ENCODE peak calls at places on chromosomes 1 and 21, in eight cellular contexts. Y, Z, V, A, I, B, L and G are unnamed samples.

GRCh38 chr1:37094302-37094701 is 60.0 kb upstream of the GRIK3 start:
- DNase-seq in A (no peak), L (peak; percentile 69), V (no peak), I (no peak), Y (no peak), B (no peak), Z (peak; percentile 78), G (no peak)

GRCh38 chr1:154442006-154442740 is 37.0 kb downstream of the IL6R start:
- DNase-seq in Z (no peak), B (no peak), Y (no peak), A (no peak), V (no peak), I (no peak), L (no peak), G (no peak)

GRCh38 chr1:186424539-186424938 is 36.4 kb downstream of the PDC start:
- DNase-seq in B (no peak), Z (no peak), A (no peak), I (no peak), L (no peak), V (no peak), Y (no peak), G (no peak)

GRCh38 chr1:37035014-37035686 is 835 bp upstream of the GRIK3 start:
- DNase-seq in A (no peak), Y (no peak), L (no peak), V (no peak), Z (no peak), B (no peak), I (no peak), G (no peak)

GRCh38 chr1:230233786-230234185 is 166.7 kb downstream of the GALNT2 start:
- DNase-seq in L (no peak), A (no peak), Y (no peak), V (no peak), I (no peak), Z (no peak), B (no peak), G (no peak)

GRCh38 chr1:108560430-108561144 is 687 bp downstream of the EEIG2 start:
- DNase-seq in A (peak; percentile 22), B (peak; percentile 47), I (peak; percentile 79), V (no peak), Y (peak; percentile 11), L (peak; percentile 81), Z (peak; percentile 89), G (peak; percentile 53)

GRCh38 chr1:36755313-36756230 is 272.9 kb upstream of the CSF3R start:
- DNase-seq in Z (peak; percentile 17), B (no peak), A (no peak), V (no peak), I (no peak), L (no peak), Y (no peak), G (no peak)

GRCh38 chr1:233368106-233368783 is 40.7 kb downstream of the MAP3K21 start:
- DNase-seq in V (no peak), Y (no peak), B (no peak), I (peak; percentile 34), Z (no peak), A (no peak), L (no peak), G (no peak)

GRCh38 chr1:67843746-67844145 is 10.5 kb upstream of the GNG12 start:
- DNase-seq in A (no peak), L (no peak), I (no peak), Y (no peak), V (no peak), Z (no peak), B (no peak), G (no peak)

GRCh38 chr1:216293673-216294072 is 129.6 kb downstream of the USH2A start:
- DNase-seq in B (no peak), A (no peak), Y (peak; percentile 72), Z (no peak), I (no peak), L (no peak), V (peak; percentile 55), G (peak; percentile 25)

GRCh38 chr1:99994496-99994895 is 24.7 kb downstream of the SLC35A3 start:
- DNase-seq in B (no peak), Y (peak; percentile 96), Z (no peak), A (no peak), V (no peak), I (no peak), L (no peak), G (no peak)

GRCh38 chr1:181100924-181101323 is 12.4 kb downstream of the IER5 start:
- DNase-seq in Y (no peak), L (no peak), V (no peak), Z (no peak), B (no peak), I (no peak), A (no peak), G (no peak)

GRCh38 chr1:193471981-193472380 is 285.6 kb upstream of the B3GALT2 start:
- DNase-seq in Y (no peak), V (no peak), L (no peak), Z (no peak), A (no peak), I (no peak), B (no peak), G (no peak)

GRCh38 chr1:61254629-61255323 is 172.4 kb downstream of the NFIA start:
- DNase-seq in I (no peak), Y (peak; percentile 65), V (no peak), A (no peak), B (no peak), L (no peak), Z (no peak), G (peak; percentile 27)

GRCh38 chr1:221862971-221863370 is 121.1 kb upstream of the DUSP10 start:
- DNase-seq in Z (no peak), B (no peak), Y (no peak), L (no peak), I (no peak), A (no peak), V (no peak), G (no peak)

GRCh38 chr1:203650012-203650836 is 23.6 kb downstream of the ATP2B4 start:
- DNase-seq in Z (peak; percentile 92), V (no peak), B (peak; percentile 56), I (no peak), Y (peak; percentile 89), L (peak; percentile 77), A (peak; percentile 77), G (no peak)

GRCh38 chr1:94989398-94989797 is 62.5 kb upstream of the CNN3 start:
- DNase-seq in V (no peak), A (no peak), B (no peak), L (no peak), I (no peak), Z (no peak), Y (no peak), G (no peak)

GRCh38 chr1:154833841-154834240 is 36.2 kb downstream of the KCNN3 start:
- DNase-seq in Z (no peak), Y (no peak), B (no peak), L (no peak), A (no peak), I (no peak), V (no peak), G (no peak)

GRCh38 chr21:41121785-41122415 is 46.1 kb upstream of the BACE2 start:
- DNase-seq in B (peak; percentile 77), Y (peak; percentile 62), Z (no peak), V (peak; percentile 16), L (peak; percentile 60), I (peak; percentile 79), A (peak; percentile 64), G (peak; percentile 44)

GRCh38 chr1:204074274-204075115 is 1.6 kb downstream of the SOX13 start:
- DNase-seq in V (no peak), I (peak; percentile 65), L (no peak), Z (peak; percentile 81), B (peak; percentile 67), Y (peak; percentile 29), A (peak; percentile 87), G (peak; percentile 50)

GRCh38 chr1:224542783-224543440 is 73.2 kb upstream of the CNIH3 start:
- DNase-seq in Y (peak; percentile 99), A (no peak), V (peak; percentile 90), L (no peak), I (peak; percentile 28), Z (no peak), B (no peak), G (peak; percentile 99)

DNA sequence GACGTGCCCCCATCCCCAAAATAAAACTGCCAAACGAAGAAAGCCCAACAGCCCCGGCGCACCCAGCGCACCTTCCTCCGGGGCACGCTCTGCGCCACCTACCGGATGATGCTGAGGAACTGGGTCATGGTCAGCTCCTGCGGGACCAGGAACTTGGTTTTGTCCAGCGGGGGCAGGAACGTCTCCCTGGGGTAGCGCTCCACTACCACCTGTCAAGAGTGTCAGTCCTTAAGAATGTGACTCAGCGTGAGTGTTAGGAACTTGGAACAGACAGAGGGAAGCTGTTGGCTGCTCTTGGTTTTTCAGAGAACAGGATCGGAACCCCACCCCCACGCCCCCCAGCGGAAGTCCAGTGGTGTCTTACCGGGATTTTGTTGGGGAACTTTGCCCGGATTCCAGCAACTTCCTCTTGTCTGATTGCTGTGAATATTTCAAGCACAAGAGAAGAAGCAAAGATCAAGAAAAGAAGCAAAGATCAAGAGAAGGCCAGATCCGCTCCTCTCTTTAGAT is 431 bp downstream of the MAP1LC3C start:
- DNase-seq in V (peak; percentile 38), A (peak; percentile 79), L (no peak), Z (peak; percentile 83), I (peak; percentile 89), B (peak; percentile 60), Y (peak; percentile 67), G (peak; percentile 56)
- TF ChIP-seq CTCF in V (peak; percentile 75), A (peak; percentile 58), L (peak; percentile 39), Z (peak; percentile 37), I (peak; percentile 94), B (peak; percentile 76), Y (peak; percentile 47), G (peak; percentile 76)

DNA sequence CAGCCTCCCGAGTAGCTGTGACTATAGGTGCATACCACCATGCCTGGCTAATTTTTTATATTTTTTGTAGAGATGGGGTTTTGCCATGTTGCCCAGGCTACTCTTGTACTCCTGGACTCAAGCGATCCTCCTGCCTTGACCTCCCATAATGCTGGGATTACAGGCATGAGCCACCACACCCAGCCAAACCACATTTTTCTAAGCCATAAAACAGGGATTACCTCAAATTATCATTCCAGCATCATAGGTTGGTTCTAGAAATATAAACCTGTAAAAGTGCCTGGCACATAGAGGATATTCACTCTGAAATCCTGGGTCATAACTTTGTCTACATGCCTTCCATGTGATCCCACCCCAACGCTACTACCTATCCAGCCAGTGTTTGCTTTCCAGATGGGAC is 59.4 kb upstream of the JAK1 start:
- DNase-seq in Y (no peak), A (no peak), L (no peak), I (no peak), V (no peak), B (no peak), Z (no peak), G (no peak)
- TF ChIP-seq CTCF in Y (no peak), A (no peak), L (no peak), I (no peak), V (no peak), B (no peak), Z (no peak), G (no peak)

DNA sequence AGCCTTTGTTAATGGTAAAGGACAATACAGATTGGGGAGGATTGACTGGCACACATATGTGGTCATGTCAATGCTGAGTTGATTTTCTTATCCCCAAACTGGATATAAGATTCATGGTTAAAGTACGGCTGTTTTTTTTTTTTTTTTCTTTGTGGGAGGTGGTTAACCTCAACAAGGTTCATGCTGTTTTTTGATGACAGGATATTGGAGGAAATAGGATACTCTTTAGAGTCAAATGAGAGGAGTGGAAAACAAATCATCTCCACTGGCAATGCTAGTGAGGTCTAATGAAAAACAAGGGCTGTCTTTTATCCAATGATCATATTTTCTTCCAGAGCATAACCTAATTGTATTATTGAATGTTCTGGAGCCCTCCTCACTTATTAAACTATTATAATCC is 140.2 kb downstream of the FAM78B start:
- DNase-seq in Z (no peak), I (no peak), B (no peak), L (no peak), V (no peak), Y (no peak), A (no peak), G (no peak)
- TF ChIP-seq CTCF in Z (no peak), I (no peak), B (no peak), L (no peak), V (no peak), Y (no peak), A (no peak), G (no peak)

GRCh38 chr1:34985063-34985770 is at the start of gene TMEM35B:
- DNase-seq in A (peak; percentile 77), L (peak; percentile 78), Z (peak; percentile 95), V (no peak), I (peak; percentile 33), Y (no peak), B (peak; percentile 79), G (peak; percentile 39)
- TF ChIP-seq CTCF in A (peak; percentile 35), L (peak; percentile 48), Z (no peak), V (peak; percentile 28), I (no peak), Y (no peak), B (no peak), G (peak; percentile 54)